ENCODE peak calls at places on chromosomes 3 and 15, in seven cellular contexts. R, M, K, D, F, I and X are unnamed samples.

GRCh38 chr15:24878153-24878552 is 76.6 kb upstream of the SNRPN start:
- DNase-seq in R (no peak), M (no peak), K (peak; percentile 29), D (no peak), F (peak; percentile 6), I (peak; percentile 83), X (peak; percentile 38)

GRCh38 chr3:128478576-128479506 is 12.2 kb upstream of the DNAJB8 start:
- DNase-seq in R (no peak), M (no peak), K (no peak), D (no peak), F (no peak), I (no peak), X (no peak)

GRCh38 chr3:168162172-168162571 is 66.4 kb upstream of the GOLIM4 start:
- DNase-seq in R (no peak), M (no peak), K (peak; percentile 35), D (no peak), F (no peak), I (no peak), X (no peak)

GRCh38 chr15:94164202-94164807 is 67.1 kb upstream of the MCTP2 start:
- DNase-seq in R (peak; percentile 18), M (peak; percentile 31), K (peak; percentile 49), D (peak; percentile 63), F (peak; percentile 63), I (peak; percentile 66), X (peak; percentile 32)

GRCh38 chr3:122913539-122914100 is 113.9 kb downstream of the SEMA5B start:
- DNase-seq in R (no peak), M (no peak), K (no peak), D (no peak), F (no peak), I (no peak), X (no peak)

GRCh38 chr15:66504563-66505429 is at the start of the genes RPL4 and ZWILCH:
- DNase-seq in R (peak; percentile 81), M (peak; percentile 46), K (peak; percentile 72), D (peak; percentile 82), F (peak; percentile 82), I (peak; percentile 88), X (peak; percentile 82)

GRCh38 chr15:85164841-85165466 is 183.3 kb downstream of the PDE8A start:
- DNase-seq in R (no peak), M (no peak), K (peak; percentile 61), D (no peak), F (no peak), I (no peak), X (no peak)

GRCh38 chr3:184148065-184148464 is 7.1 kb upstream of the DVL3 start:
- DNase-seq in R (no peak), M (no peak), K (no peak), D (no peak), F (no peak), I (no peak), X (no peak)

GRCh38 chr3:187012609-187013051 is 82.3 kb downstream of the ST6GAL1 start:
- DNase-seq in R (no peak), M (no peak), K (no peak), D (no peak), F (peak; percentile 49), I (no peak), X (peak; percentile 44)

GRCh38 chr15:41982133-41982930 is 10.0 kb upstream of the EHD4 start:
- DNase-seq in R (no peak), M (no peak), K (no peak), D (peak; percentile 23), F (no peak), I (no peak), X (no peak)

GRCh38 chr3:52498134-52499054 is 3.3 kb downstream of the STAB1 start:
- DNase-seq in R (peak; percentile 47), M (no peak), K (no peak), D (no peak), F (peak; percentile 41), I (peak; percentile 41), X (peak; percentile 64)

GRCh38 chr15:84586641-84587160 is 14.1 kb upstream of the ZSCAN2 start:
- DNase-seq in R (no peak), M (no peak), K (no peak), D (no peak), F (no peak), I (no peak), X (no peak)

GRCh38 chr3:12681586-12682371 is 17.9 kb upstream of the RAF1 start:
- DNase-seq in R (no peak), M (no peak), K (no peak), D (no peak), F (no peak), I (peak; percentile 41), X (peak; percentile 37)

GRCh38 chr15:72785452-72786243 is 2.1 kb upstream of the ADPGK start:
- DNase-seq in R (no peak), M (no peak), K (no peak), D (no peak), F (peak; percentile 14), I (peak; percentile 40), X (no peak)

GRCh38 chr3:43117257-43117656 is 11.4 kb upstream of the POMGNT2 start:
- DNase-seq in R (no peak), M (no peak), K (no peak), D (no peak), F (no peak), I (no peak), X (no peak)

GRCh38 chr3:45127130-45127822 is 18.9 kb downstream of the CDCP1 start:
- DNase-seq in R (no peak), M (no peak), K (no peak), D (no peak), F (no peak), I (no peak), X (no peak)

GRCh38 chr3:61989681-61990080 is 383.7 kb downstream of the FEZF2 start:
- DNase-seq in R (no peak), M (no peak), K (no peak), D (no peak), F (no peak), I (no peak), X (no peak)

GRCh38 chr3:117399311-117400068 is 689.9 kb downstream of the TUSC7 start:
- DNase-seq in R (no peak), M (peak; percentile 33), K (peak; percentile 11), D (no peak), F (no peak), I (peak; percentile 15), X (no peak)

GRCh38 chr3:23698652-23699313 is 107.0 kb upstream of the UBE2E1 start:
- DNase-seq in R (no peak), M (no peak), K (no peak), D (no peak), F (peak; percentile 21), I (no peak), X (no peak)

GRCh38 chr3:4741404-4742307 is 237.6 kb upstream of the BHLHE40 start:
- DNase-seq in R (peak; percentile 85), M (no peak), K (peak; percentile 88), D (peak; percentile 65), F (peak; percentile 52), I (peak; percentile 58), X (no peak)

GRCh38 chr15:67543348-67543718 is 830 bp downstream of the MAP2K5 start:
- DNase-seq in R (no peak), M (no peak), K (peak; percentile 8), D (no peak), F (peak; percentile 36), I (peak; percentile 63), X (peak; percentile 57)

GRCh38 chr15:67542192-67542461 is 376 bp upstream of the MAP2K5 start:
- DNase-seq in R (no peak), M (no peak), K (no peak), D (no peak), F (no peak), I (peak; percentile 20), X (no peak)

GRCh38 chr15:67544475-67544874 is 2.0 kb downstream of the MAP2K5 start:
- DNase-seq in R (no peak), M (no peak), K (no peak), D (no peak), F (no peak), I (no peak), X (no peak)

GRCh38 chr15:67545864-67546263 is 3.4 kb downstream of the MAP2K5 start:
- DNase-seq in R (no peak), M (no peak), K (no peak), D (no peak), F (no peak), I (no peak), X (no peak)

GRCh38 chr15:67542462-67543347 is at the start of gene MAP2K5:
- DNase-seq in R (peak; percentile 82), M (no peak), K (peak; percentile 81), D (peak; percentile 88), F (peak; percentile 90), I (peak; percentile 92), X (peak; percentile 92)
- TF ChIP-seq POLR2A in R (peak; percentile 81), M (no peak), K (peak; percentile 51), D (no peak), F (peak; percentile 77), I (no peak), X (peak; percentile 17)

GRCh38 chr3:137285924-137286323 is 328.1 kb downstream of the IL20RB start:
- DNase-seq in R (no peak), M (no peak), K (no peak), D (no peak), F (no peak), I (no peak), X (no peak)

GRCh38 chr3:137282871-137283270 is 325.1 kb downstream of the IL20RB start:
- DNase-seq in R (no peak), M (no peak), K (no peak), D (no peak), F (no peak), I (no peak), X (no peak)
- H3K4me1 ChIP-seq in R (no peaks in the 10 kb centered on the region), M (no peaks in the 10 kb centered on the region), K (no peaks in the 10 kb centered on the region), D (no peaks in the 10 kb centered on the region), F (no peaks in the 10 kb centered on the region), I (no peaks in the 10 kb centered on the region), X (no peaks in the 10 kb centered on the region)

DNA sequence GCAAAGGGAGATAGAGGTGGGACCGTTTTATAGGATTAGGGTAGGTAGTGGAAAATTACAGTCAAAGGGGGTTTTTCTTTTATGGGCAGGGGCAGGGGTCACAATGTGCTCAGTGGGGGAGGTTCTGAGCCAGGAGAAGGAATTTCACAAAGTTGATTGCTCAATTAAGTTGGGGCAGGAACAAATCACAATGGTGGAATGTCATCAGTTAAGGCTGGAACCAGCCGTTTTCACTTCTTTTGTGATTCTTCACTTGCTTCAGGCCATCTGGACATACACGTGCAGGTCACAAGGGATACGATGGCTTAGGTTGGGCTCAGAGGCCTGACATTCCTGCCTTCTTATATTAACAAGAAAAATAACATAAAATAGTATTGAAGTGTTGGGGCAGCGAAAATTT is 453.8 kb downstream of the VGLL3 start:
- DNase-seq in R (no peak), M (no peak), K (no peak), D (no peak), F (no peak), I (no peak), X (no peak)
- H3K4me3 ChIP-seq in R (no peak overlapping the region), M (no peak overlapping the region), K (no peak overlapping the region), D (no peak overlapping the region), F (no peak overlapping the region), I (no peak overlapping the region), X (no peak overlapping the region)

GRCh38 chr15:98596885-98597343 is 51.4 kb upstream of the IGF1R start:
- DNase-seq in R (no peak), M (no peak), K (no peak), D (no peak), F (no peak), I (peak; percentile 51), X (no peak)

GRCh38 chr15:98604983-98605382 is 43.4 kb upstream of the IGF1R start:
- DNase-seq in R (no peak), M (no peak), K (no peak), D (no peak), F (no peak), I (no peak), X (no peak)

GRCh38 chr15:98596131-98596530 is 52.2 kb upstream of the IGF1R start:
- DNase-seq in R (no peak), M (no peak), K (no peak), D (no peak), F (no peak), I (no peak), X (no peak)

GRCh38 chr15:98597666-98598065 is 50.7 kb upstream of the IGF1R start:
- DNase-seq in R (no peak), M (no peak), K (no peak), D (no peak), F (no peak), I (no peak), X (no peak)

GRCh38 chr15:98599911-98600685 is 48.2 kb upstream of the IGF1R start:
- DNase-seq in R (no peak), M (no peak), K (peak; percentile 44), D (no peak), F (peak; percentile 29), I (peak; percentile 50), X (peak; percentile 28)
- TF ChIP-seq POLR2A in R (no peak), M (no peak), K (no peak), D (no peak), F (no peak), I (no peak), X (no peak)